ENCODE peak calls at places on chromosomes 12 and 14, in six cellular contexts. K is activated gamma-delta T cell treated with Interleukin-2 at 50 U/mL for 16 hours, Q is sigmoid colon, G is mesenteric fat pad, F is breast epithelium, X is kidney tubule cell. J is an unnamed sample.

GRCh38 chr12:76679778-76680177 is 84.1 kb upstream of the ZDHHC17 start:
- DNase-seq in K (no peak), Q (no peak), G (no peak), F (no peak), X (no peak), J (no peak)

GRCh38 chr12:11651785-11652184 is 2.3 kb downstream of the ETV6 start:
- DNase-seq in K (no peak), Q (no peak), G (no peak), F (no peak), X (no peak), J (no peak)

GRCh38 chr14:76720382-76720813 is 40.9 kb upstream of the VASH1 start:
- DNase-seq in K (no peak), Q (peak; percentile 85), G (no peak), F (peak; percentile 26), X (peak; percentile 14), J (peak; percentile 4)

GRCh38 chr12:120951-121350 is 54.4 kb downstream of the IQSEC3 start:
- DNase-seq in K (no peak), Q (no peak), G (no peak), F (no peak), X (no peak), J (no peak)

GRCh38 chr14:36662543-36663403 is 1.1 kb downstream of the PAX9 start:
- DNase-seq in K (no peak), Q (no peak), G (no peak), F (no peak), X (peak; percentile 46), J (peak; percentile 15)

GRCh38 chr12:1204581-1205121 is 213.6 kb downstream of the ERC1 start:
- DNase-seq in K (no peak), Q (no peak), G (no peak), F (no peak), X (peak; percentile 25), J (no peak)

GRCh38 chr12:64568313-64568712 is 42.0 kb upstream of the RASSF3 start:
- DNase-seq in K (no peak), Q (peak; percentile 48), G (no peak), F (no peak), X (no peak), J (no peak)

GRCh38 chr12:51536159-51536558 is 54.9 kb upstream of the SCN8A start:
- DNase-seq in K (no peak), Q (no peak), G (no peak), F (no peak), X (no peak), J (no peak)

GRCh38 chr14:91866061-91866460 is 1.3 kb downstream of the TC2N start:
- DNase-seq in K (no peak), Q (no peak), G (no peak), F (peak; percentile 39), X (peak; percentile 38), J (no peak)

GRCh38 chr12:18782827-18783226 is 44.9 kb downstream of the CAPZA3 start:
- DNase-seq in K (no peak), Q (no peak), G (no peak), F (no peak), X (no peak), J (no peak)

GRCh38 chr14:74401504-74402241 is 24.3 kb downstream of the SYNDIG1L start:
- DNase-seq in K (peak; percentile 64), Q (no peak), G (peak; percentile 87), F (peak; percentile 47), X (peak; percentile 58), J (no peak)

GRCh38 chr12:60169904-60170303 is 574.1 kb downstream of the SLC16A7 start:
- DNase-seq in K (no peak), Q (no peak), G (no peak), F (no peak), X (no peak), J (no peak)

GRCh38 chr12:101599311-101599710 is 4.5 kb downstream of the MYBPC1 start:
- DNase-seq in K (no peak), Q (no peak), G (no peak), F (no peak), X (peak; percentile 5), J (no peak)

GRCh38 chr12:98352218-98352811 is 163.1 kb upstream of the TMPO start:
- DNase-seq in K (no peak), Q (no peak), G (no peak), F (no peak), X (peak; percentile 96), J (no peak)

GRCh38 chr14:68633131-68633991 is 159.5 kb downstream of the ZFP36L1 start:
- DNase-seq in K (no peak), Q (peak; percentile 80), G (peak; percentile 74), F (peak; percentile 91), X (no peak), J (no peak)

GRCh38 chr14:69376439-69376838 is 21.7 kb downstream of the ERH start:
- DNase-seq in K (no peak), Q (no peak), G (no peak), F (no peak), X (peak; percentile 94), J (no peak)

GRCh38 chr14:76958975-76959710 is 69.4 kb downstream of the IRF2BPL start:
- DNase-seq in K (no peak), Q (peak; percentile 91), G (no peak), F (peak; percentile 66), X (peak; percentile 98), J (no peak)

GRCh38 chr14:96235426-96235825 is 20.6 kb upstream of the BDKRB1 start:
- DNase-seq in K (no peak), Q (no peak), G (no peak), F (no peak), X (no peak), J (no peak)

GRCh38 chr12:89225401-89225800 is 126.9 kb downstream of the DUSP6 start:
- DNase-seq in K (peak; percentile 57), Q (no peak), G (no peak), F (peak; percentile 20), X (peak; percentile 88), J (no peak)

GRCh38 chr14:64722842-64723447 is 18.7 kb downstream of the PLEKHG3 start:
- DNase-seq in K (peak; percentile 37), Q (peak; percentile 41), G (no peak), F (no peak), X (no peak), J (no peak)

GRCh38 chr14:48584031-48584430 is 908.6 kb upstream of the MDGA2 start:
- DNase-seq in K (no peak), Q (no peak), G (no peak), F (no peak), X (peak; percentile 42), J (no peak)

GRCh38 chr14:76133103-76133502 is 18.6 kb upstream of the GPATCH2L start:
- DNase-seq in K (no peak), Q (no peak), G (peak; percentile 26), F (no peak), X (peak; percentile 21), J (no peak)

GRCh38 chr14:45867046-45867894 is 614.3 kb upstream of the MIS18BP1 start:
- DNase-seq in K (no peak), Q (no peak), G (no peak), F (no peak), X (no peak), J (no peak)

GRCh38 chr14:66601932-66602578 is 94.1 kb downstream of the GPHN start:
- DNase-seq in K (no peak), Q (no peak), G (no peak), F (no peak), X (no peak), J (no peak)

GRCh38 chr12:108410689-108411088 is 71.6 kb upstream of the CMKLR1 start:
- DNase-seq in K (no peak), Q (no peak), G (no peak), F (no peak), X (no peak), J (no peak)

GRCh38 chr14:49908433-49908782 is 15.5 kb downstream of the ARF6 start:
- DNase-seq in K (no peak), Q (no peak), G (no peak), F (no peak), X (no peak), J (no peak)

GRCh38 chr12:128079476-128079875 is 187.5 kb upstream of the TMEM132C start:
- DNase-seq in K (no peak), Q (no peak), G (no peak), F (no peak), X (no peak), J (no peak)

GRCh38 chr12:79818856-79819255 is 116.0 kb downstream of the PPP1R12A start:
- DNase-seq in K (no peak), Q (no peak), G (no peak), F (no peak), X (no peak), J (no peak)

GRCh38 chr14:23663127-23663526 is 27.0 kb downstream of the DHRS2 start:
- DNase-seq in K (no peak), Q (no peak), G (no peak), F (no peak), X (no peak), J (no peak)

GRCh38 chr12:113766133-113766879 is 199.8 kb downstream of the RBM19 start:
- DNase-seq in K (no peak), Q (no peak), G (no peak), F (no peak), X (peak; percentile 45), J (no peak)